ENCODE peak calls at places on chromosome 3, in six cellular contexts. A, F, O, T, B and I are unnamed samples.

GRCh38 chr3:81581966-81582599 is 179.4 kb downstream of the GBE1 start:
- DNase-seq in A (peak), O (peak), B (peak), F (peak), T (peak), I (peak)

GRCh38 chr3:178406206-178406605 is 130.0 kb upstream of the KCNMB2 start:
- DNase-seq in A (no peak), O (no peak), T (no peak), B (no peak), F (no peak), I (no peak)

GRCh38 chr3:67719333-67719732 is 64.9 kb upstream of the SUCLG2 start:
- DNase-seq in A (no peak), T (peak), F (no peak), B (no peak), O (no peak), I (no peak)

GRCh38 chr3:122563717-122564025 is 429 bp downstream of the PARP9 start:
- DNase-seq in A (no peak), O (no peak), F (no peak), T (no peak), B (peak), I (peak)

GRCh38 chr3:171446801-171447578 is 13.2 kb downstream of the TNIK start:
- DNase-seq in A (peak), O (no peak), T (peak), F (no peak), B (peak), I (no peak)

GRCh38 chr3:12987602-12988001 is 85.6 kb downstream of the IQSEC1 start:
- DNase-seq in F (no peak), O (no peak), A (no peak), B (no peak), T (no peak), I (no peak)

GRCh38 chr3:139218046-139218445 is 125.8 kb upstream of the MRPS22 start:
- DNase-seq in F (no peak), O (no peak), A (no peak), T (no peak), B (no peak), I (no peak)

GRCh38 chr3:146154316-146154715 is 6.7 kb downstream of the PLOD2 start:
- DNase-seq in F (no peak), O (no peak), A (no peak), T (no peak), B (no peak), I (no peak)

GRCh38 chr3:37671000-37671483 is 190.6 kb upstream of the CTDSPL start:
- DNase-seq in O (no peak), F (no peak), A (no peak), T (no peak), B (no peak), I (no peak)

GRCh38 chr3:115212615-115213014 is 65.5 kb upstream of the ZBTB20 start:
- DNase-seq in T (no peak), B (no peak), A (no peak), F (no peak), O (no peak), I (no peak)

GRCh38 chr3:46188708-46189107 is 19.4 kb downstream of the CCR1 start:
- DNase-seq in T (no peak), F (no peak), B (no peak), O (no peak), A (no peak), I (no peak)

GRCh38 chr3:187536185-187536584 is 134.0 kb downstream of the SST start:
- DNase-seq in A (no peak), F (no peak), T (no peak), B (no peak), O (no peak), I (no peak)

GRCh38 chr3:31173118-31173718 is 278.8 kb upstream of the GADL1 start:
- DNase-seq in B (no peak), A (no peak), T (no peak), O (no peak), F (no peak), I (no peak)

GRCh38 chr3:141625506-141625905 is 112.6 kb upstream of the RNF7 start:
- DNase-seq in B (no peak), O (no peak), T (no peak), A (peak), F (no peak), I (no peak)

GRCh38 chr3:32452009-32452408 is 50.6 kb downstream of the CMTM6 start:
- DNase-seq in F (no peak), T (no peak), B (no peak), O (no peak), A (no peak), I (no peak)

GRCh38 chr3:103813955-103814354 is 1379.1 kb downstream of the ZPLD1 start:
- DNase-seq in O (no peak), A (no peak), B (no peak), F (no peak), T (no peak), I (no peak)

GRCh38 chr3:9945358-9945757 is 6.8 kb downstream of the PRRT3 start:
- DNase-seq in A (no peak), B (no peak), O (no peak), T (no peak), F (no peak), I (no peak)

GRCh38 chr3:41338276-41338675 is 139.0 kb downstream of the CTNNB1 start:
- DNase-seq in F (no peak), A (no peak), B (no peak), O (no peak), T (no peak), I (no peak)

GRCh38 chr3:129418041-129418973 is 10.1 kb downstream of the EFCAB12 start:
- DNase-seq in F (peak), O (no peak), B (no peak), A (no peak), T (no peak), I (no peak)

GRCh38 chr3:130626021-130626420 is 109.0 kb downstream of the COL6A6 start:
- DNase-seq in F (no peak), O (no peak), A (no peak), B (no peak), T (no peak), I (no peak)

GRCh38 chr3:8482263-8482662 is 19.4 kb upstream of the LMCD1 start:
- DNase-seq in A (no peak), B (no peak), O (no peak), F (no peak), T (peak), I (no peak)

GRCh38 chr3:72247645-72248388 is 462.9 kb upstream of the PROK2 start:
- DNase-seq in O (no peak), T (no peak), A (no peak), F (no peak), B (no peak), I (no peak)

GRCh38 chr3:127026036-127026435 is 43.1 kb downstream of the PLXNA1 start:
- DNase-seq in F (no peak), B (no peak), T (no peak), A (no peak), O (no peak), I (no peak)

GRCh38 chr3:28835751-28836150 is 445.1 kb upstream of the RBMS3 start:
- DNase-seq in T (no peak), B (no peak), O (no peak), A (no peak), F (no peak), I (no peak)

GRCh38 chr3:124230432-124230831 is 238.5 kb upstream of the ROPN1 start:
- DNase-seq in B (no peak), F (no peak), T (no peak), O (no peak), A (no peak), I (no peak)

GRCh38 chr3:68057637-68058320 is 403.4 kb upstream of the SUCLG2 start:
- DNase-seq in A (no peak), T (no peak), O (no peak), F (no peak), B (no peak), I (peak)

GRCh38 chr3:57999423-58000115 is 8.7 kb upstream of the FLNB start:
- DNase-seq in B (no peak), F (peak), A (peak), T (peak), O (no peak), I (no peak)
- TF ChIP-seq MYC in B (no peak), F (no peak), A (no peak), T (no peak), O (no peak), I (no peak)

GRCh38 chr3:55877703-55878102 is 390.6 kb upstream of the WNT5A start:
- DNase-seq in B (no peak), A (no peak), F (no peak), T (no peak), O (no peak), I (peak)
- TF ChIP-seq CTCF in B (no peak), A (no peak), F (no peak), T (no peak), O (no peak), I (no peak)

GRCh38 chr3:111547645-111548044 is 5.6 kb downstream of the CD96 start:
- DNase-seq in B (peak), T (no peak), F (no peak), O (peak), A (no peak), I (peak)

GRCh38 chr3:111548060-111548459 is 6.1 kb downstream of the CD96 start:
- DNase-seq in T (no peak), A (no peak), O (no peak), B (no peak), F (no peak), I (peak)

GRCh38 chr3:111545349-111545748 is 3.4 kb downstream of the CD96 start:
- DNase-seq in T (no peak), O (no peak), F (no peak), A (no peak), B (no peak), I (no peak)

DNA sequence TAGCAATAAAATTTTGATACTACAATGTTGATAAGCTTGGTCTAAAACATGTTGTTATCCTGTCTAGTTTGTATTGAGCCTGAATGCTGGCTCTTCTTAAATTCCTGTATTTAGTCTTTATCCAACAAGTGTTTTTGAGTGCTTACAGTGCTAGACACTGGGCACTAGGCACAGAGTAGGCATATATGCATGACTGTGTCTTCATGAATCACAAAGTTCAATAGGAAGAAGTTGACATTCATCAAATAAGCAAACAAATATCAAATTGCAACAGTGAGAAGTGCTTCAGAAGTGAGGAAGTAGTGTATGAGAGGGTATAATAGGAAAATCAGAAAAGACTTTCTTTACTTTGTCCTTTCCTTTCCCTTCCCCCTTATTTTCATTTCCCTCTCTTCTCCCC is 6.8 kb downstream of the CD96 start:
- DNase-seq in B (no peak), O (no peak), T (no peak), F (no peak), A (peak), I (no peak)
- H3K4me3 ChIP-seq in B (no peak), O (no peak), T (no peak), F (no peak), A (no peak), I (no peak)

DNA sequence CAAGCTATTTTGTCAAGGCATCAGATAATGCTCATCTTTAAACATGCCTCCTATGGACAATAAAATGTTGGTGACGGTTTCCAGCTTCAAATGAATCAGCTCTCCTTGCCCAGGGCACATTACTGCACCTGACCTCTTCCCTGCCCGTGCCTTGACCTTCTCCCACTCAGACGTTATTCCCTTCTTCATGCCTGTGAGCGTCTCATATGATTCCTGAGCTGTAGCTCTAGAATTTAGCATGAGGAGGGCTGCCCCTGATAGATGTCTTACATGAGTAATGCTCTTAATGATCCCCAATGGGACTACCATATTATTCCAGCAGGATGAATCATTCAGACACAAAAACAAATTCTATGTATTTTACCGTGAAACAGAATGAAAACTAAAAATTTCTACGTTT is 762.7 kb downstream of the ROBO1 start:
- DNase-seq in O (no peak), F (no peak), T (no peak), B (no peak), A (no peak), I (no peak)
- TF ChIP-seq MYC in O (no peak), F (no peak), T (no peak), B (no peak), A (no peak), I (no peak)

DNA sequence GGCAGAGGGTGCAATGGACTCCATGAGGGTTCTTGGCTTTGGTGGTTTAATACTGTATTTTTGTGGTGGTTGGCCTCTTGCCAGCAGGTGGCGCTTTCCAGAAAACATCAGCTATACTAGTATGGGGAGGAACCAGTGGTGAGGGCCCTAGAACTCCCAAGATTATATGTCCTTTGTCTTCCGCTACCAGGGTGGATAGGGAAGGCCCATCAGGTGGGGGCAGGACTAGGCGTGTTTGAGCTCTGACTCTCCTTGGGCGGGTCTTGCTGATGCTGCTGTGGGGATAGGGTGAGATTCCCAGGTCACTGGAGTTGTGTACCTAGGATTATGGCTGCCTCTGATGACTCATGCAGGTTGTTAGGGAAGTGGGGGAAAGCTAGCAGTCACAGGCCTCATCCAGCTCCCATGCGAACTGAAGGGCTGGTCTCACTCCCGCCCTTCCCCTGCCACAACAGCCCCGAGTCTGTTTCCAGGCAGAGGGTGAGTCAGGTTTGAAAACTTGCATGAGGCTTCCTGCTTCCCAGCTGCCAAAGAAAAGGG is 357.7 kb downstream of the OTOL1 start:
- DNase-seq in A (peak), O (no peak), F (peak), T (no peak), B (peak), I (peak)
- TF ChIP-seq CTCF in A (no peak), O (peak), F (peak), T (no peak), B (peak), I (peak)